ENCODE peak calls at places on chromosomes 2 and 18, in ten cellular contexts. One of them, this sample, is unnamed.

GRCh38 chr2:162072976-162073775 is 839 bp downstream of the DPP4 start:
- DNase-seq in sigmoid colon: peak
- DNase-seq in HCT116: no peak
- DNase-seq in transverse colon: peak
- DNase-seq in breast epithelium: no peak
- DNase-seq in GM12878: no peak
- DNase-seq in spleen: no peak
- DNase-seq in prostate gland: peak
- DNase-seq in upper lobe of left lung: peak
- DNase-seq in K562: no peak
- DNase-seq in this sample: no peak

GRCh38 chr2:240965296-240965904 is 33.0 kb upstream of the SNED1 start:
- DNase-seq in sigmoid colon: peak
- DNase-seq in HCT116: no peak
- DNase-seq in transverse colon: peak
- DNase-seq in breast epithelium: peak
- DNase-seq in GM12878: no peak
- DNase-seq in spleen: peak
- DNase-seq in prostate gland: no peak
- DNase-seq in upper lobe of left lung: peak
- DNase-seq in K562: no peak
- DNase-seq in this sample: peak

GRCh38 chr2:71884303-71885042 is 263.2 kb downstream of the CYP26B1 start:
- DNase-seq in sigmoid colon: no peak
- DNase-seq in HCT116: no peak
- DNase-seq in transverse colon: no peak
- DNase-seq in breast epithelium: no peak
- DNase-seq in GM12878: no peak
- DNase-seq in spleen: no peak
- DNase-seq in prostate gland: no peak
- DNase-seq in upper lobe of left lung: no peak
- DNase-seq in K562: no peak
- DNase-seq in this sample: no peak

GRCh38 chr18:61992285-61992684 is 99.5 kb upstream of the RNF152 start:
- DNase-seq in sigmoid colon: no peak
- DNase-seq in HCT116: peak
- DNase-seq in transverse colon: no peak
- DNase-seq in breast epithelium: no peak
- DNase-seq in GM12878: no peak
- DNase-seq in spleen: no peak
- DNase-seq in prostate gland: no peak
- DNase-seq in upper lobe of left lung: no peak
- DNase-seq in K562: no peak
- DNase-seq in this sample: no peak

GRCh38 chr18:5546660-5547059 is 2.9 kb upstream of the EPB41L3 start:
- DNase-seq in sigmoid colon: no peak
- DNase-seq in HCT116: no peak
- DNase-seq in transverse colon: no peak
- DNase-seq in breast epithelium: no peak
- DNase-seq in GM12878: no peak
- DNase-seq in spleen: no peak
- DNase-seq in prostate gland: no peak
- DNase-seq in upper lobe of left lung: no peak
- DNase-seq in K562: no peak
- DNase-seq in this sample: no peak

GRCh38 chr18:23317975-23318675 is 135.0 kb upstream of the RIOK3 start:
- DNase-seq in sigmoid colon: no peak
- DNase-seq in HCT116: no peak
- DNase-seq in transverse colon: no peak
- DNase-seq in breast epithelium: no peak
- DNase-seq in GM12878: no peak
- DNase-seq in spleen: no peak
- DNase-seq in prostate gland: no peak
- DNase-seq in upper lobe of left lung: no peak
- DNase-seq in K562: no peak
- DNase-seq in this sample: no peak

GRCh38 chr18:38493991-38494559 is 928.5 kb upstream of the CELF4 start:
- DNase-seq in sigmoid colon: no peak
- DNase-seq in HCT116: no peak
- DNase-seq in transverse colon: no peak
- DNase-seq in breast epithelium: no peak
- DNase-seq in GM12878: no peak
- DNase-seq in spleen: no peak
- DNase-seq in prostate gland: no peak
- DNase-seq in upper lobe of left lung: no peak
- DNase-seq in K562: no peak
- DNase-seq in this sample: no peak

GRCh38 chr2:130834091-130834922 is 2.4 kb upstream of the ARHGEF4 start:
- DNase-seq in sigmoid colon: peak
- DNase-seq in HCT116: no peak
- DNase-seq in transverse colon: no peak
- DNase-seq in breast epithelium: no peak
- DNase-seq in GM12878: no peak
- DNase-seq in spleen: peak
- DNase-seq in prostate gland: no peak
- DNase-seq in upper lobe of left lung: no peak
- DNase-seq in K562: no peak
- DNase-seq in this sample: no peak

GRCh38 chr2:200483729-200484198 is 26.1 kb downstream of the KCTD18 start:
- DNase-seq in sigmoid colon: no peak
- DNase-seq in HCT116: peak
- DNase-seq in transverse colon: peak
- DNase-seq in breast epithelium: no peak
- DNase-seq in GM12878: no peak
- DNase-seq in spleen: no peak
- DNase-seq in prostate gland: peak
- DNase-seq in upper lobe of left lung: peak
- DNase-seq in K562: peak
- DNase-seq in this sample: peak

GRCh38 chr2:199463708-199464613 is 6.2 kb upstream of the SATB2 start:
- DNase-seq in sigmoid colon: no peak
- DNase-seq in HCT116: no peak
- DNase-seq in transverse colon: peak
- DNase-seq in breast epithelium: no peak
- DNase-seq in GM12878: no peak
- DNase-seq in spleen: peak
- DNase-seq in prostate gland: no peak
- DNase-seq in upper lobe of left lung: peak
- DNase-seq in K562: no peak
- DNase-seq in this sample: no peak

GRCh38 chr2:216922170-216922780 is 62.4 kb upstream of the TNP1 start:
- DNase-seq in sigmoid colon: no peak
- DNase-seq in HCT116: no peak
- DNase-seq in transverse colon: no peak
- DNase-seq in breast epithelium: no peak
- DNase-seq in GM12878: no peak
- DNase-seq in spleen: no peak
- DNase-seq in prostate gland: no peak
- DNase-seq in upper lobe of left lung: no peak
- DNase-seq in K562: no peak
- DNase-seq in this sample: no peak

GRCh38 chr2:3619033-3619432 is 24.1 kb downstream of the COLEC11 start:
- DNase-seq in sigmoid colon: no peak
- DNase-seq in HCT116: no peak
- DNase-seq in transverse colon: no peak
- DNase-seq in breast epithelium: no peak
- DNase-seq in GM12878: no peak
- DNase-seq in spleen: no peak
- DNase-seq in prostate gland: no peak
- DNase-seq in upper lobe of left lung: no peak
- DNase-seq in K562: no peak
- DNase-seq in this sample: no peak

GRCh38 chr2:191927319-191927867 is 80.5 kb upstream of the CAVIN2 start:
- DNase-seq in sigmoid colon: peak
- DNase-seq in HCT116: peak
- DNase-seq in transverse colon: peak
- DNase-seq in breast epithelium: no peak
- DNase-seq in GM12878: no peak
- DNase-seq in spleen: no peak
- DNase-seq in prostate gland: peak
- DNase-seq in upper lobe of left lung: no peak
- DNase-seq in K562: peak
- DNase-seq in this sample: peak
- TF ChIP-seq POLR2AphosphoS5 in sigmoid colon: peak
- TF ChIP-seq POLR2AphosphoS5 in HCT116: peak
- TF ChIP-seq POLR2AphosphoS5 in transverse colon: no peak
- TF ChIP-seq POLR2AphosphoS5 in breast epithelium: no peak
- TF ChIP-seq POLR2AphosphoS5 in GM12878: no peak
- TF ChIP-seq POLR2AphosphoS5 in spleen: no peak
- TF ChIP-seq POLR2AphosphoS5 in prostate gland: peak
- TF ChIP-seq POLR2AphosphoS5 in upper lobe of left lung: peak
- TF ChIP-seq POLR2AphosphoS5 in K562: no peak
- TF ChIP-seq POLR2AphosphoS5 in this sample: no peak

GRCh38 chr18:159933-160332 is 1.6 kb downstream of the USP14 start:
- DNase-seq in sigmoid colon: no peak
- DNase-seq in HCT116: no peak
- DNase-seq in transverse colon: no peak
- DNase-seq in breast epithelium: no peak
- DNase-seq in GM12878: no peak
- DNase-seq in spleen: no peak
- DNase-seq in prostate gland: no peak
- DNase-seq in upper lobe of left lung: no peak
- DNase-seq in K562: no peak
- DNase-seq in this sample: no peak

GRCh38 chr18:160831-161570 is 2.6 kb downstream of the USP14 start:
- DNase-seq in sigmoid colon: no peak
- DNase-seq in HCT116: no peak
- DNase-seq in transverse colon: no peak
- DNase-seq in breast epithelium: no peak
- DNase-seq in GM12878: no peak
- DNase-seq in spleen: no peak
- DNase-seq in prostate gland: no peak
- DNase-seq in upper lobe of left lung: no peak
- DNase-seq in K562: no peak
- DNase-seq in this sample: no peak

GRCh38 chr18:156514-157230 is 1.7 kb upstream of the USP14 start:
- DNase-seq in sigmoid colon: no peak
- DNase-seq in HCT116: no peak
- DNase-seq in transverse colon: no peak
- DNase-seq in breast epithelium: no peak
- DNase-seq in GM12878: no peak
- DNase-seq in spleen: no peak
- DNase-seq in prostate gland: no peak
- DNase-seq in upper lobe of left lung: no peak
- DNase-seq in K562: no peak
- DNase-seq in this sample: no peak

GRCh38 chr18:159037-159652 is 788 bp downstream of the USP14 start:
- DNase-seq in sigmoid colon: no peak
- DNase-seq in HCT116: no peak
- DNase-seq in transverse colon: no peak
- DNase-seq in breast epithelium: no peak
- DNase-seq in GM12878: no peak
- DNase-seq in spleen: no peak
- DNase-seq in prostate gland: no peak
- DNase-seq in upper lobe of left lung: no peak
- DNase-seq in K562: peak
- DNase-seq in this sample: no peak

GRCh38 chr18:158128-159036 is at the start of gene USP14:
- DNase-seq in sigmoid colon: peak
- DNase-seq in HCT116: peak
- DNase-seq in transverse colon: peak
- DNase-seq in breast epithelium: peak
- DNase-seq in GM12878: peak
- DNase-seq in spleen: peak
- DNase-seq in prostate gland: peak
- DNase-seq in upper lobe of left lung: peak
- DNase-seq in K562: peak
- DNase-seq in this sample: peak
- TF ChIP-seq POLR2A in sigmoid colon: no peak
- TF ChIP-seq POLR2A in HCT116: no peak
- TF ChIP-seq POLR2A in transverse colon: peak
- TF ChIP-seq POLR2A in breast epithelium: no peak
- TF ChIP-seq POLR2A in GM12878: peak
- TF ChIP-seq POLR2A in spleen: peak
- TF ChIP-seq POLR2A in prostate gland: peak
- TF ChIP-seq POLR2A in upper lobe of left lung: peak
- TF ChIP-seq POLR2A in K562: peak
- TF ChIP-seq POLR2A in this sample: peak

DNA sequence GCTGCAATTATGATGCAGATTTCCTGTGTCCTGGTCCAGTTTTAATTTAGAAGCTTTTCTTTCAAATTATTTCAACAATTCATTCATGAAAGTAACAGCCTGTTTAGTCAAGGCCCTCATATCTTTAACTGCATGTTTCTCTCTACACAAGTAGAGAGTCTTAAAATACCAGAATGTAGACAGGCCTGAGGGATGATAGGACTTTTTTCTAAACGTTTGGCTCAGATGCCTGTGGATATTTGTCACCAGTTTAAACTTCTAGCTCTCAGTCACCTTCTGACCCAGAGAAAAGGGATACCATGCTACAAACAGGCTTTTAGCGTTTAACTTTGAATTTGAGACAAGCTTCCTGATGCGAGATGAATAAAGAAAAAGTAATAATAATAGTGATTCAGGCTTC is 15.7 kb downstream of the COL5A2 start:
- DNase-seq in sigmoid colon: no peak
- DNase-seq in HCT116: no peak
- DNase-seq in transverse colon: no peak
- DNase-seq in breast epithelium: no peak
- DNase-seq in GM12878: no peak
- DNase-seq in spleen: no peak
- DNase-seq in prostate gland: no peak
- DNase-seq in upper lobe of left lung: no peak
- DNase-seq in K562: no peak
- DNase-seq in this sample: no peak
- TF ChIP-seq POLR2AphosphoS5 in sigmoid colon: no peak
- TF ChIP-seq POLR2AphosphoS5 in HCT116: no peak
- TF ChIP-seq POLR2AphosphoS5 in transverse colon: no peak
- TF ChIP-seq POLR2AphosphoS5 in breast epithelium: no peak
- TF ChIP-seq POLR2AphosphoS5 in GM12878: no peak
- TF ChIP-seq POLR2AphosphoS5 in spleen: no peak
- TF ChIP-seq POLR2AphosphoS5 in prostate gland: no peak
- TF ChIP-seq POLR2AphosphoS5 in upper lobe of left lung: no peak
- TF ChIP-seq POLR2AphosphoS5 in K562: no peak
- TF ChIP-seq POLR2AphosphoS5 in this sample: peak

DNA sequence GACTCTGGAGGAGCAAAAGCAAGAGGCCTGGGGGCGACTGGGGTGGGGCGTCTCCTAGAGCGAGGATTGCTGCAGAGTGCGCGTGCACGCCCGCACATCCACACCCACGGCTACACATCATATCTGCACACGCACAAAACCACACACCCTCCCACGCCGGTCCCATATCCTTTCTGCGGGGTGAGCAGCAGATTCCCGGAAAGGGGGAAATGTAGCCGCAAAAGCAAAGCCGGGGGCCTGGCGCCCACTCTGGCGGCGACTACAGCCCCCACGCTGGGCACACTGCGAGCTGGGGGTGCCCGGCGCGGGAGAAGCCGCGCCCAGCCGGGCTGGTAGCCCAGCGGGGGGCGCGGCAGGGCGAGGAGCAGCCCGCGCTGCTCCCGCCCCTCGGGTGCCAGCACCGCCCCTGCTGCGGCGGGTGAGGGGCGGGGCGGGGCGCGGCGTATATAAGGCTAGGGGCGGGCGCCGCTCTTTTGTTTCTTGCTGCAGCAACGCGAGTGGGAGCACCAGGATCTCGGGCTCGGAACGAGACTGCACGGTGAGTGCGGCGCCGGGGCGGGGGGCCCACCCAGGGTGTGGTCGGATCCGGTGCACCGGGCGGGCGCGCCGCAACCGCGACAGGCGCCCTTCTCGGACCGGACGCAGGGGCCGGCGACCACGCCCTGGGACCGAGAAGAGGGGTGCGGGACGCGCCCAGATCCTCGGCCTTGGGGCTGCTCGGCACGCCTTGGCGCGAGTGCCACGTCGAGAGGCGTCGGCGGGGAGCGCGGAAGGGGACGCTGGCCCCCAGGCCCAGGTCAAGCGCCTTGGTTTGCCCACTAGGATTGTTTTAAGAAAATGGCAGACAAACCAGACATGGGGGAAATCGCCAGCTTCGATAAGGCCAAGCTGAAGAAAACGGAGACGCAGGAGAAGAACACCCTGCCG is at the start of gene TMSB10:
- DNase-seq in sigmoid colon: peak
- DNase-seq in HCT116: no peak
- DNase-seq in transverse colon: peak
- DNase-seq in breast epithelium: peak
- DNase-seq in GM12878: no peak
- DNase-seq in spleen: peak
- DNase-seq in prostate gland: peak
- DNase-seq in upper lobe of left lung: peak
- DNase-seq in K562: peak
- DNase-seq in this sample: peak
- TF ChIP-seq POLR2A in sigmoid colon: peak
- TF ChIP-seq POLR2A in HCT116: peak
- TF ChIP-seq POLR2A in transverse colon: peak
- TF ChIP-seq POLR2A in breast epithelium: peak
- TF ChIP-seq POLR2A in GM12878: peak
- TF ChIP-seq POLR2A in spleen: peak
- TF ChIP-seq POLR2A in prostate gland: peak
- TF ChIP-seq POLR2A in upper lobe of left lung: peak
- TF ChIP-seq POLR2A in K562: peak
- TF ChIP-seq POLR2A in this sample: peak